ENCODE peak calls at places on chromosomes 2 and 18, in eight cellular contexts. H, B, M, A, U, Z, P and S are unnamed samples. For H3K27me3, the result is how much of the 10 kb centered on the place peaks cover.

GRCh38 chr18:75066936-75067335 is 142.0 kb downstream of the PTGR3 start:
- DNase-seq in H (no peak), B (no peak), M (no peak), A (no peak), U (no peak), Z (no peak), P (peak), S (no peak)

GRCh38 chr2:43023791-43024514 is 202.5 kb downstream of the ZFP36L2 start:
- DNase-seq in H (no peak), B (no peak), M (no peak), A (peak), U (no peak), Z (no peak), P (no peak), S (no peak)

GRCh38 chr2:227504700-227505099 is 32.7 kb downstream of the AGFG1 start:
- DNase-seq in H (no peak), B (no peak), M (no peak), A (no peak), U (no peak), Z (no peak), P (no peak), S (no peak)

GRCh38 chr2:217064234-217065103 is 204.6 kb upstream of the TNP1 start:
- DNase-seq in H (no peak), B (no peak), M (peak), A (peak), U (no peak), Z (peak), P (peak), S (no peak)

GRCh38 chr2:165376571-165376975 is 92.9 kb upstream of the CSRNP3 start:
- DNase-seq in H (no peak), B (no peak), M (no peak), A (no peak), U (no peak), Z (no peak), P (no peak), S (no peak)

GRCh38 chr2:38602136-38602731 is 494 bp downstream of the HNRNPLL start:
- DNase-seq in H (peak), B (peak), M (peak), A (peak), U (peak), Z (peak), P (peak), S (peak)

GRCh38 chr2:191359186-191359585 is 114.0 kb downstream of the MYO1B start:
- DNase-seq in H (no peak), B (no peak), M (no peak), A (no peak), U (no peak), Z (no peak), P (no peak), S (no peak)

GRCh38 chr18:50637961-50638622 is 78.2 kb downstream of the MAPK4 start:
- DNase-seq in H (no peak), B (no peak), M (no peak), A (no peak), U (no peak), Z (no peak), P (no peak), S (no peak)

GRCh38 chr2:224893848-224894247 is 148.4 kb downstream of the DOCK10 start:
- DNase-seq in H (no peak), B (no peak), M (no peak), A (no peak), U (no peak), Z (no peak), P (no peak), S (no peak)

GRCh38 chr2:128008089-128008672 is 19.7 kb downstream of the SAP130 start:
- DNase-seq in H (no peak), B (no peak), M (no peak), A (no peak), U (no peak), Z (no peak), P (no peak), S (no peak)
- H3K27me3 ChIP-seq in H (under half), B (under half), M (under half), A (under half), U (under half), Z (under half), P (under half), S (under half)

GRCh38 chr18:21383031-21383430 is 141.0 kb downstream of the GREB1L start:
- DNase-seq in H (no peak), B (no peak), M (no peak), A (no peak), U (no peak), Z (no peak), P (no peak), S (no peak)
- H3K27me3 ChIP-seq in H (under half), B (under half), M (under half), A (under half), U (under half), Z (under half), P (under half), S (under half)

DNA sequence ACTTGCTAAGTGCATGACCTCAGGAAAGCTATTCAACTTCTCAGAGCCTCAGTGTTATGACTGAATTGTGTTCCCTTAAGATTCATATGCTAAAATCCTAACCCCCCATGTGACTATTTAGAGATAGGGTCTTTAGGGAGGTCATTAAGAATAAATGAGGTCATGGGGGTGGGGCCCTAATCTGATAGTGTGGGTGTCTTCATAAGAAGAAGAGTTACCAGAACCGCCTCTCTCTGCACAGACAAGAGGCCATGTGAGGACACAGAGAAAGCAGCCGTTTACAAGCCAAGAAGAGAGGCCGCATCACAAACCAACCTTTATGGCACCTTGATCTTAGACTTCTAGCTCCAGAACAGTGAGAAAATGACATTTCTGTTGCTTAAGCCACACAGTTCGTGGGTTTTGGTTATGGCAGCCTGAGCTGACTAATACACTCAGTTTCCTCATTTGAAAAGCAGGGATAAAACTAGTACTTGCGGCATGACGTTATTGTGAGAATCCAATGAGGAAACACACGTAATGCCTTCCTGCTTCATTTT is 9.9 kb downstream of the SH2D6 start:
- DNase-seq in H (no peak), B (no peak), M (no peak), A (no peak), U (no peak), Z (no peak), P (no peak), S (no peak)
- H3K27me3 ChIP-seq in H (under half), B (under half), M (under half), A (under half), U (under half), Z (under half), P (under half), S (under half)

GRCh38 chr2:11481789-11482472 is 16.0 kb upstream of the E2F6 start:
- DNase-seq in H (no peak), B (no peak), M (no peak), A (peak), U (no peak), Z (no peak), P (no peak), S (no peak)
- H3K27me3 ChIP-seq in H (under half), B (under half), M (under half), A (under half), U (under half), Z (under half), P (under half), S (under half)

DNA sequence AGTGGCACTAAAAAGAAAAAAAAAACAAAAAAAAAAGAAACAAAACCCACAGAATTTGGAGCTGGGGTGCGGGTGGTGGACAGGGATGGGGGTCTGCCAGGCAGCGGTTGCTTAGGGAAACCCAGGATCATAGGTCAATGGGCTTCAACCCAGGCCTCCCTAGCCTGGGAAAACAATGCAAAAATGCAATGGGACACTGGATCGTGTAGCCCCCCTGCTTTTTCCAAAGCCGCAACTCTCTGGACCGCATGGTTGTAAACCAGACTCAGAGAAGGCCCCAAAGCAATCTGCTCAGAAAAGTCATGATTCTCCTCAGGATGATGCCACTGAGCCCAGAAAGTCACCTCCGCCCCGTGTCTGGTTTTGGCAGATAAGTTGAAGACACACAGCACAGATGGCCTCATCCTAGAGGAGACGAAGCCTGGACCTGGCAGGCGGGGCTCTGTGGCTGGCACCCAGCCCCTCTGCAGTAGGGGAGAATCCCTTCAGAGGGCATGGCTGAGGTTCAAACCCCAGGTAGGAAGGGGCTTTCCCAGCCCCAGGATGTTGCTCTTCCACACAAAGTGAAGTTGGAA is 5.1 kb downstream of the DLX2 start:
- DNase-seq in H (no peak), B (no peak), M (no peak), A (no peak), U (no peak), Z (no peak), P (no peak), S (no peak)
- H3K27me3 ChIP-seq in H (half or more), B (under half), M (under half), A (under half), U (half or more), Z (half or more), P (half or more), S (half or more)

GRCh38 chr2:118823666-118824065 is 23.8 kb downstream of the EN1 start:
- DNase-seq in H (no peak), B (no peak), M (no peak), A (no peak), U (no peak), Z (no peak), P (no peak), S (no peak)

GRCh38 chr2:118830121-118830520 is 17.3 kb downstream of the EN1 start:
- DNase-seq in H (no peak), B (no peak), M (no peak), A (no peak), U (no peak), Z (no peak), P (no peak), S (no peak)

GRCh38 chr2:118822015-118822414 is 25.4 kb downstream of the EN1 start:
- DNase-seq in H (no peak), B (no peak), M (no peak), A (no peak), U (no peak), Z (no peak), P (no peak), S (no peak)

GRCh38 chr2:118822572-118822971 is 24.9 kb downstream of the EN1 start:
- DNase-seq in H (no peak), B (no peak), M (no peak), A (no peak), U (no peak), Z (no peak), P (no peak), S (no peak)

DNA sequence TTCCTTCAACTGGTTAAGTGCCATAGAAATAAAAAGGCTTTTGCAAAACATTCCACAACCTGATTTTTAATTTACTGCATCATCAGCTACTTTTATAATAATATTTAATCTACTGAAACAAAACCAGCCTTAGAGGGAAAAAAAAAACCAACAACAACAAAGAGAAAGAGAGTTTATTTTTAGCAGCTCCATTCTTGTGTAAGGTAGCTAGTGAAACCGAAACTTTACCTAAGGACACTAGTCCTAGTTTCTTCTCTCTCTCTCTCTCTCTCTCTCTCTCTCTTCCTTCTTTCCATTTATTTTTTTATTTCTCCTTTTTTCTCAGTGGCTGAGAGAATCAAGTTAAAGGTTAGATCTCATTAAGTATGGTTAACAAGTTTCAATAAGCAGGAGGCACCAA is 21.4 kb downstream of the EN1 start:
- DNase-seq in H (no peak), B (no peak), M (no peak), A (no peak), U (no peak), Z (no peak), P (no peak), S (no peak)
- H3K27me3 ChIP-seq in H (under half), B (under half), M (under half), A (under half), U (under half), Z (under half), P (under half), S (under half)

GRCh38 chr2:104846182-104846954 is 7.5 kb upstream of the POU3F3 start:
- DNase-seq in H (no peak), B (no peak), M (no peak), A (no peak), U (no peak), Z (no peak), P (no peak), S (no peak)

GRCh38 chr2:104844813-104845551 is 8.9 kb upstream of the POU3F3 start:
- DNase-seq in H (no peak), B (no peak), M (peak), A (no peak), U (no peak), Z (peak), P (no peak), S (no peak)

GRCh38 chr2:104846955-104847820 is 6.7 kb upstream of the POU3F3 start:
- DNase-seq in H (no peak), B (no peak), M (no peak), A (no peak), U (no peak), Z (peak), P (no peak), S (no peak)

GRCh38 chr2:104847821-104848160 is 6.1 kb upstream of the POU3F3 start:
- DNase-seq in H (no peak), B (no peak), M (no peak), A (no peak), U (no peak), Z (no peak), P (no peak), S (no peak)

DNA sequence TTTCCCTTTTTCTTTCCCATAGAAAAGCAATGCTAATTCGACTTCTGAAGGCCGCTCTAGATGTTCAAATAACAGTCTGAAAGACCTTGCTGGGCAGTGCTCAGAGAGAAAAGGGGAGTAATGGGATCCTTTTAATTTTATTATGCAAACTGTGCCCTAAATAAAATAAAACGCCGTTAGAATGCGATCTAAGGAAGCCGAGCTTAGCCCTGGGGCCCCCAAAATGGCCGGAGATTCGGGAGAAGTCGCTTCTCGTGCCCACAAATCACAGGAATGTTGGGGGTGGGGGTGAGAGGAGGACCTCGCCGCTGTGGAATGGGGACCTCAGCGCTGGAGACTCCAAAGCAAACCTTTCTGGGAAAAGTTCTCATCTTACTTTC is 8.4 kb upstream of the POU3F3 start:
- DNase-seq in H (no peak), B (no peak), M (no peak), A (no peak), U (no peak), Z (no peak), P (no peak), S (no peak)
- H3K27me3 ChIP-seq in H (half or more), B (under half), M (under half), A (under half), U (under half), Z (half or more), P (half or more), S (under half)

GRCh38 chr18:45409971-45410370 is 205.3 kb upstream of the SLC14A2 start:
- DNase-seq in H (no peak), B (no peak), M (no peak), A (no peak), U (no peak), Z (no peak), P (no peak), S (no peak)

GRCh38 chr18:45416168-45416567 is 199.1 kb upstream of the SLC14A2 start:
- DNase-seq in H (peak), B (no peak), M (no peak), A (no peak), U (no peak), Z (no peak), P (no peak), S (no peak)

GRCh38 chr18:45413180-45413836 is 202.0 kb upstream of the SLC14A2 start:
- DNase-seq in H (no peak), B (no peak), M (no peak), A (no peak), U (no peak), Z (no peak), P (no peak), S (no peak)

GRCh38 chr18:45415614-45416013 is 199.7 kb upstream of the SLC14A2 start:
- DNase-seq in H (no peak), B (no peak), M (no peak), A (no peak), U (no peak), Z (peak), P (no peak), S (no peak)

DNA sequence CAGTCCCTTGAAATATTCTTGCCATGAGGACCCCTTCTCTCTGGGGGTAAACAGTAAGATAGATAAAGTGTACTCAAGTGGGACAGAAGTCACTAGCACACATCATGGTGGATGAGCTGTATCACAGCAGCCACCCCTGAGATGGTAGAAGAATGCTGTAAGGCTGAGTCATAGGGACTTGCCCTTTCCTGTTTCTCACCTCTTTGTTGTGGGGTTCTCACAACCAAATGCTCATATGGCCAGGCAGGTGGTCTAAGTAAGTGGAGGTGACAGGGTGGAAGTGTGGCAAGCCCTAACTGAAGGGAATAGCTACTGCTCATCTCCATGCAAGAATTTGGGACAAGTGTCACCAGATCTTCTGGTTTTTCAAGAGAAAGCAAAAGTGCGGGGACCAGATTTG is 202.7 kb upstream of the SLC14A2 start:
- DNase-seq in H (no peak), B (no peak), M (no peak), A (no peak), U (no peak), Z (no peak), P (no peak), S (no peak)
- H3K27me3 ChIP-seq in H (under half), B (under half), M (under half), A (under half), U (under half), Z (under half), P (under half), S (under half)